ENCODE peak calls at places on chromosomes 4 and X, in eight cellular contexts. Z is Panc1, V is astrocyte, B is MM.1S, S is left lung, D is heart right ventricle, L is A549, X is HepG2. A is an unnamed sample.

GRCh38 chrX:6989858-6990257 is 157.7 kb upstream of the STS start:
- DNase-seq in V (no peak), Z (no peak), D (no peak), S (no peak), L (no peak), B (no peak), X (no peak), A (no peak)

GRCh38 chr4:169252339-169253086 is 18.2 kb downstream of the SH3RF1 start:
- DNase-seq in L (no peak), V (peak), Z (no peak), B (no peak), X (no peak), S (no peak), D (peak), A (no peak)

GRCh38 chr4:182955411-182955810 is 38.2 kb upstream of the DCTD start:
- DNase-seq in S (no peak), V (peak), X (no peak), D (no peak), B (no peak), L (no peak), Z (no peak), A (no peak)

GRCh38 chrX:38986586-38986985 is 185.3 kb downstream of the MID1IP1 start:
- DNase-seq in B (no peak), Z (no peak), S (no peak), L (no peak), X (no peak), D (no peak), V (no peak), A (no peak)

GRCh38 chr4:156193116-156193515 is 239.4 kb upstream of the CTSO start:
- DNase-seq in S (no peak), D (no peak), V (no peak), L (no peak), Z (no peak), B (no peak), X (no peak), A (no peak)

GRCh38 chr4:81030617-81031388 is at the start of gene BMP3:
- DNase-seq in B (no peak), X (no peak), V (peak), S (peak), Z (no peak), L (peak), D (no peak), A (no peak)

GRCh38 chrX:11239230-11239629 is 54.0 kb upstream of the AMELX start:
- DNase-seq in L (no peak), Z (no peak), S (no peak), B (peak), V (peak), X (peak), D (no peak), A (no peak)

GRCh38 chr4:808860-809570 is 16.9 kb downstream of the CPLX1 start:
- DNase-seq in X (no peak), V (no peak), S (no peak), B (no peak), L (no peak), D (no peak), Z (no peak), A (no peak)

GRCh38 chrX:70087857-70088256 is 25.6 kb downstream of the OTUD6A start:
- DNase-seq in L (no peak), S (no peak), D (no peak), Z (no peak), X (no peak), V (no peak), B (no peak), A (no peak)

GRCh38 chr4:80367737-80368136 is 32.2 kb downstream of the CFAP299 start:
- DNase-seq in L (no peak), X (no peak), Z (no peak), D (no peak), B (no peak), S (no peak), V (peak), A (no peak)

GRCh38 chr4:17174751-17175150 is 276.3 kb upstream of the LDB2 start:
- DNase-seq in X (no peak), B (no peak), S (no peak), D (no peak), L (no peak), V (no peak), Z (no peak), A (no peak)

GRCh38 chrX:14697453-14697852 is 168.1 kb downstream of the GLRA2 start:
- DNase-seq in Z (no peak), D (no peak), V (no peak), B (peak), L (peak), X (peak), S (no peak), A (no peak)

GRCh38 chr4:113584407-113585150 is 177.0 kb downstream of the CAMK2D start:
- DNase-seq in Z (no peak), S (no peak), X (no peak), L (peak), B (no peak), V (peak), D (no peak), A (no peak)

GRCh38 chr4:84482564-84483563 is 16.2 kb downstream of the NKX6-1 start:
- DNase-seq in X (no peak), S (no peak), L (no peak), B (no peak), D (no peak), Z (no peak), V (no peak), A (no peak)

GRCh38 chrX:110383414-110383813 is 24.8 kb downstream of the RTL9 start:
- DNase-seq in L (no peak), D (no peak), S (no peak), B (no peak), Z (no peak), X (no peak), V (peak), A (no peak)

GRCh38 chrX:29721152-29721551 is 494.2 kb upstream of the MAGEB2 start:
- DNase-seq in S (no peak), B (no peak), Z (no peak), L (no peak), X (no peak), V (no peak), D (no peak), A (no peak)

GRCh38 chrX:151973262-151973661 is 1.2 kb downstream of the GABRE start:
- DNase-seq in Z (no peak), V (no peak), B (no peak), D (no peak), S (no peak), L (no peak), X (no peak), A (no peak)

GRCh38 chr4:6839579-6839978 is 57.1 kb downstream of the KIAA0232 start:
- DNase-seq in D (no peak), L (no peak), B (no peak), X (no peak), V (no peak), S (no peak), Z (no peak), A (no peak)

GRCh38 chr4:115841873-115842272 is 728.5 kb upstream of the NDST4 start:
- DNase-seq in X (no peak), V (no peak), D (no peak), Z (no peak), L (no peak), S (no peak), B (no peak), A (no peak)

GRCh38 chr4:26296514-26296913 is 24.3 kb upstream of the RBPJ start:
- DNase-seq in D (no peak), X (no peak), B (no peak), S (no peak), Z (no peak), L (no peak), V (no peak), A (no peak)

DNA sequence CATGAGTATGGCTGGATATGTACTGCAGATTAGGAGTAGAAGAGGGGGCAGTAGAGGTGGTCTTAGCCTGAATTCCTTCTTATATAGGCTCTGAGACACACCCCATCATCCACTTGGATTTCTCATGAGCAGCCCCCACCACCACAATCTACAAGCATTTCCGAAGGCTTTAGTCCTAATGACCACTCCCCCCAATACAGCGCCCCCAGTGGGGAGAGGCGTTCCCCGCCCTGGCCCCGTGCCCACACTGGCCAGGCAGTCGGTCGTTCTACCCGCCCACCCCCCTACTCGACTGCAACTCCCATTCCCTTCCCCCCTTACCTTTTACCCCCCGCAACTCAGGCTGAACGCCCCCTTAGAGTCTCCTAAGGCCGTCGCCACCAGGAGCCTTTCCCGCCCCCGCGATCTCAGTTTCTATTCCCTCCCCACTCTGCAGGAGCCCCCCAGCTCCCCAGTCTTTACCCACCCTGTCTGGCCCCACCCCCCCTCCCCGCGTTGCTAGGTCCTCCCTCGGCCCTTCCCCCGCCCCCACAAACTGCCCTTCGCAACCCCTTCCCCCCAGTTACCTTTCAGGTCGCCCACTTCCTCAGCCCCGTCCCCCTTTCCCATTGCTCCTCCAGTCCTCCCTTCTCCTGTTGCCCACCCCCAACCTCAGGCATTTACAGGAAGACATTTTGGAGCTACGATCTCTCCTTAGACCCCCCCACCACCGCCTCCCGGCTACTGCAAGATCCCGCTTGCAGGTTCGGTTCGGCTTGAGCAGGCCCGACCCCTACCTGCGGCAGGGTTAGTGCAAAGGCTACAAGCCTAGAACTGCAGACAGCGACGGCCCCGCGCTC is 468 bp downstream of the ZMYM3 start:
- DNase-seq in X (peak), L (peak), V (peak), B (peak), S (no peak), Z (no peak), D (peak), A (no peak)
- H3K4me3 ChIP-seq in X (peak), L (peak), V (peak), B (peak), S (peak), Z (peak), D (peak), A (peak)

GRCh38 chr4:147528054-147528453 is 47.2 kb downstream of the EDNRA start:
- DNase-seq in L (no peak), V (no peak), B (no peak), X (no peak), S (no peak), Z (no peak), D (no peak), A (no peak)
- TF ChIP-seq CTCF in L (no peak), V (no peak), B (no peak), X (no peak), S (no peak), Z (no peak), D (no peak), A (no peak)

GRCh38 chr4:166435449-166435848 is 562.4 kb downstream of the TLL1 start:
- DNase-seq in D (no peak), V (peak), S (no peak), B (no peak), Z (peak), L (peak), X (no peak), A (no peak)

GRCh38 chr4:166432842-166433241 is 559.8 kb downstream of the TLL1 start:
- DNase-seq in D (no peak), V (no peak), L (no peak), S (no peak), Z (no peak), B (no peak), X (no peak), A (no peak)

DNA sequence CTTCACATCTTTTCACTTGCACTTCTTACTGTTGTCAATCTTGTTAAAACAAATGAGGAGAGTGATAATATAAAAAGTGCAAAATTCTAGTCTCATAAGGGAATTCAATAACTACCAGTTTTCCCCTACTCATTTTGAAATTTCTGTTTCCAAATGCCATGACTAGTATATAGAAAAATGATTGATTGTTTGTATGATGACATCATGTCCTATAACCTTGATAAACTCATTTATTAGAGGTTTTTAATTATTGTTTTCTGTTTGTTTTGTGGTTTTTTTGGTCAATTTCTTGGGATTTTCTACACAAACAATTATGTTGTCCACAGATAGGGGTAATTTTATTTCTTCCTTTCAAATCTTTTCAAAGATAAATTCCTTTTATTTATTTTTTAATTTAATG is 559.1 kb downstream of the TLL1 start:
- DNase-seq in D (no peak), X (no peak), L (no peak), S (no peak), B (no peak), Z (no peak), V (no peak), A (no peak)
- H3K27ac ChIP-seq in D (no peak), X (no peak), L (no peak), S (no peak), B (no peak), Z (no peak), V (no peak), A (no peak)

GRCh38 chr4:122854860-122855259 is 28.2 kb downstream of the FGF2 start:
- DNase-seq in D (no peak), B (no peak), S (no peak), V (no peak), X (no peak), L (no peak), Z (no peak), A (no peak)
- H3K4me3 ChIP-seq in D (no peak), B (no peak), S (no peak), V (no peak), X (peak), L (peak), Z (peak), A (peak)

DNA sequence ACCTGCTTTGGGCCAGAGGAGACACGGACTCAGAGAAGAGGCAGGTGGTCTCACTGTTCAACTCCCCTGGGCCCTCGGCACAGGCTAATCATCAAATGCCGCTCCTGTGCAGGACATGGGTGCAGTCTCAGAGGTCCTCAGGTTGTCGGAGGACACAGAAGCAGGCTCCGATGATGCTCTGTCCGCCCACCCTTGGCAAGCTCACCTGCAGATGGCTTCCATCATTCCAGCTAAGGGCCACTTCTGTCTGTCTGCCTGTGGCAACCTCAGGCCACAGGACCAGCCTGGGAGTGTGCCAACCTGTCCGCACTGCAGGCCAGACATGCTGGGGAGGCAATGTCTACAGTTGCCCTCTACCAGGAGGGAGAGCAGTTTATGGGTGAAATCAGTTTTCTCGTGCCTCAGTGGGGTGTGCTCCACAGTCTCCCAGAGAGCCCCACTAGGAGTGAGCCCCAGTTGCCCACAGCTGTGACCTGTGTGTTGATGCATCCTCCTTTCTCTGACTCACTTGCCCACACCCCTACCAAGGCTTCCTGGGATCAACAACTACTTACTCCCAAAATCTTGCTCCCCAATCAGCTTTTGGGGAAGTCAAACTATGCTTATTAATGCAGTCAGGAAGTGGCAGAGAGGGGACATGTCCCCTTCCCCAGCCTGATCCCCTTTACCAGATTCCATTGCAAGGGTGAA is 55.9 kb downstream of the HTRA3 start:
- DNase-seq in Z (no peak), D (no peak), X (no peak), L (no peak), B (no peak), V (no peak), S (peak), A (no peak)
- TF ChIP-seq CTCF in Z (no peak), D (no peak), X (no peak), L (no peak), B (no peak), V (no peak), S (no peak), A (no peak)

GRCh38 chrX:44071070-44071645 is 98.0 kb upstream of the NDP start:
- DNase-seq in X (no peak), Z (no peak), D (no peak), L (no peak), V (no peak), B (no peak), S (no peak), A (no peak)

GRCh38 chrX:44068043-44068442 is 94.9 kb upstream of the NDP start:
- DNase-seq in Z (no peak), X (no peak), V (no peak), D (no peak), B (no peak), L (no peak), S (no peak), A (no peak)

GRCh38 chrX:44071847-44072545 is 98.8 kb upstream of the NDP start:
- DNase-seq in X (no peak), L (peak), D (no peak), S (no peak), Z (no peak), B (no peak), V (peak), A (no peak)

DNA sequence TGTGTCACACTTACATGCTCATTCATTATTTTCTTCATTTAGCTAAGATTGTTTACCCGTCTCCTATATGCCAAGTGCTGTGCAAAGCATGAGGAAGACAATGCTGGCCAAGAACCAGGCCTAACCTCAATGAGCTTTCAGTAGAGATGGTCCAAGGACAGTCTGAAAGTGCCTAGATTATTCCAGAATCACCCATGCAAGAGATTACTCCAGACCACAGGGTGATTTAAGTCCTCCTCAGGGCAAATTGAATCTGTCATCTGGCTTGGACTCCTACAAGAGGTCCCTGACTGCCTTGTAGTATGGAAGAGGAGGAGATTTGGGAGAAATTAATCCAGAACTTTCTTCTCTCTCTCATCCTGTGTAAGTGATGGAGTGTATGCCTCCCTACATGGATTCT is 99.4 kb upstream of the NDP start:
- DNase-seq in D (no peak), V (no peak), B (no peak), S (no peak), L (no peak), X (no peak), Z (no peak), A (no peak)
- H3K27ac ChIP-seq in D (no peak), V (peak), B (no peak), S (no peak), L (peak), X (no peak), Z (no peak), A (no peak)

GRCh38 chrX:63784902-63785692 is at the start of gene ARHGEF9:
- DNase-seq in D (peak), L (no peak), Z (no peak), V (no peak), S (no peak), X (no peak), B (no peak), A (no peak)
- H3K4me3 ChIP-seq in D (peak), L (no peak), Z (peak), V (no peak), S (peak), X (no peak), B (no peak), A (peak)

A was measured in vagina.